ENCODE peak calls at places on chromosomes 7 and 10, in eight cellular contexts. One of them, this sample, is unnamed.

GRCh38 chr7:41567350-41568114 is 135.4 kb downstream of the INHBA start:
- DNase-seq in ELR: peak
- DNase-seq in stimulated activated CD8-positive, alpha-beta memory T cell treated with anti-CD3 and anti-CD28 coated beads, Interleukin-7, amount 100 ng/mL, for 1 hour: no peak
- DNase-seq in GM04504: no peak
- DNase-seq in upper lobe of left lung: no peak
- DNase-seq in upper lobe of right lung: no peak
- DNase-seq in neuronal stem cell: no peak
- DNase-seq in T-helper 17 cell: no peak
- DNase-seq in this sample: no peak

GRCh38 chr10:87842776-87843497 is 20.4 kb downstream of the KLLN start:
- DNase-seq in ELR: no peak
- DNase-seq in upper lobe of right lung: no peak
- DNase-seq in T-helper 17 cell: no peak
- DNase-seq in neuronal stem cell: no peak
- DNase-seq in GM04504: no peak
- DNase-seq in stimulated activated CD8-positive, alpha-beta memory T cell treated with anti-CD3 and anti-CD28 coated beads, Interleukin-7, amount 100 ng/mL, for 1 hour: no peak
- DNase-seq in upper lobe of left lung: no peak
- DNase-seq in this sample: no peak

GRCh38 chr7:46678421-46678820 is 757.3 kb upstream of the IGFBP3 start:
- DNase-seq in neuronal stem cell: no peak
- DNase-seq in upper lobe of right lung: no peak
- DNase-seq in T-helper 17 cell: no peak
- DNase-seq in ELR: no peak
- DNase-seq in stimulated activated CD8-positive, alpha-beta memory T cell treated with anti-CD3 and anti-CD28 coated beads, Interleukin-7, amount 100 ng/mL, for 1 hour: no peak
- DNase-seq in upper lobe of left lung: no peak
- DNase-seq in GM04504: no peak
- DNase-seq in this sample: no peak

GRCh38 chr10:92695679-92696605 is 6.2 kb downstream of the HHEX start:
- DNase-seq in neuronal stem cell: peak
- DNase-seq in upper lobe of left lung: peak
- DNase-seq in T-helper 17 cell: no peak
- DNase-seq in GM04504: no peak
- DNase-seq in ELR: peak
- DNase-seq in upper lobe of right lung: no peak
- DNase-seq in stimulated activated CD8-positive, alpha-beta memory T cell treated with anti-CD3 and anti-CD28 coated beads, Interleukin-7, amount 100 ng/mL, for 1 hour: no peak
- DNase-seq in this sample: no peak

GRCh38 chr7:134724606-134725005 is 54.8 kb upstream of the CALD1 start:
- DNase-seq in T-helper 17 cell: no peak
- DNase-seq in neuronal stem cell: no peak
- DNase-seq in ELR: peak
- DNase-seq in GM04504: no peak
- DNase-seq in upper lobe of left lung: no peak
- DNase-seq in stimulated activated CD8-positive, alpha-beta memory T cell treated with anti-CD3 and anti-CD28 coated beads, Interleukin-7, amount 100 ng/mL, for 1 hour: no peak
- DNase-seq in upper lobe of right lung: no peak
- DNase-seq in this sample: no peak

GRCh38 chr10:91198781-91199180 is 21.7 kb upstream of the PCGF5 start:
- DNase-seq in T-helper 17 cell: no peak
- DNase-seq in neuronal stem cell: no peak
- DNase-seq in upper lobe of left lung: no peak
- DNase-seq in stimulated activated CD8-positive, alpha-beta memory T cell treated with anti-CD3 and anti-CD28 coated beads, Interleukin-7, amount 100 ng/mL, for 1 hour: no peak
- DNase-seq in GM04504: peak
- DNase-seq in ELR: peak
- DNase-seq in upper lobe of right lung: no peak
- DNase-seq in this sample: no peak

GRCh38 chr10:68106656-68107055 is 2.6 kb upstream of the MYPN start:
- DNase-seq in upper lobe of left lung: no peak
- DNase-seq in neuronal stem cell: no peak
- DNase-seq in GM04504: peak
- DNase-seq in T-helper 17 cell: no peak
- DNase-seq in stimulated activated CD8-positive, alpha-beta memory T cell treated with anti-CD3 and anti-CD28 coated beads, Interleukin-7, amount 100 ng/mL, for 1 hour: no peak
- DNase-seq in upper lobe of right lung: no peak
- DNase-seq in ELR: peak
- DNase-seq in this sample: no peak

GRCh38 chr7:41403291-41403690 is 299.6 kb downstream of the INHBA start:
- DNase-seq in neuronal stem cell: peak
- DNase-seq in GM04504: no peak
- DNase-seq in upper lobe of right lung: no peak
- DNase-seq in T-helper 17 cell: no peak
- DNase-seq in upper lobe of left lung: no peak
- DNase-seq in ELR: peak
- DNase-seq in stimulated activated CD8-positive, alpha-beta memory T cell treated with anti-CD3 and anti-CD28 coated beads, Interleukin-7, amount 100 ng/mL, for 1 hour: no peak
- DNase-seq in this sample: no peak

GRCh38 chr10:101613646-101614045 is 25.5 kb downstream of the DPCD start:
- DNase-seq in neuronal stem cell: no peak
- DNase-seq in ELR: no peak
- DNase-seq in upper lobe of right lung: no peak
- DNase-seq in GM04504: no peak
- DNase-seq in upper lobe of left lung: no peak
- DNase-seq in stimulated activated CD8-positive, alpha-beta memory T cell treated with anti-CD3 and anti-CD28 coated beads, Interleukin-7, amount 100 ng/mL, for 1 hour: no peak
- DNase-seq in T-helper 17 cell: no peak
- DNase-seq in this sample: no peak

GRCh38 chr10:29253096-29254029 is 35.5 kb upstream of the LYZL1 start:
- DNase-seq in GM04504: no peak
- DNase-seq in upper lobe of left lung: no peak
- DNase-seq in neuronal stem cell: no peak
- DNase-seq in stimulated activated CD8-positive, alpha-beta memory T cell treated with anti-CD3 and anti-CD28 coated beads, Interleukin-7, amount 100 ng/mL, for 1 hour: no peak
- DNase-seq in ELR: no peak
- DNase-seq in T-helper 17 cell: no peak
- DNase-seq in upper lobe of right lung: no peak
- DNase-seq in this sample: no peak

GRCh38 chr10:129440247-129440646 is 26.8 kb upstream of the MGMT start:
- DNase-seq in stimulated activated CD8-positive, alpha-beta memory T cell treated with anti-CD3 and anti-CD28 coated beads, Interleukin-7, amount 100 ng/mL, for 1 hour: no peak
- DNase-seq in neuronal stem cell: no peak
- DNase-seq in T-helper 17 cell: no peak
- DNase-seq in GM04504: no peak
- DNase-seq in ELR: no peak
- DNase-seq in upper lobe of left lung: no peak
- DNase-seq in upper lobe of right lung: no peak
- DNase-seq in this sample: no peak

GRCh38 chr7:50610521-50611277 is 45.5 kb upstream of the DDC start:
- DNase-seq in neuronal stem cell: no peak
- DNase-seq in upper lobe of left lung: no peak
- DNase-seq in upper lobe of right lung: no peak
- DNase-seq in stimulated activated CD8-positive, alpha-beta memory T cell treated with anti-CD3 and anti-CD28 coated beads, Interleukin-7, amount 100 ng/mL, for 1 hour: no peak
- DNase-seq in ELR: peak
- DNase-seq in T-helper 17 cell: peak
- DNase-seq in GM04504: peak
- DNase-seq in this sample: no peak

GRCh38 chr10:48247680-48248079 is 26.8 kb downstream of the FRMPD2 start:
- DNase-seq in GM04504: no peak
- DNase-seq in T-helper 17 cell: no peak
- DNase-seq in ELR: peak
- DNase-seq in stimulated activated CD8-positive, alpha-beta memory T cell treated with anti-CD3 and anti-CD28 coated beads, Interleukin-7, amount 100 ng/mL, for 1 hour: no peak
- DNase-seq in upper lobe of left lung: no peak
- DNase-seq in neuronal stem cell: no peak
- DNase-seq in upper lobe of right lung: no peak
- DNase-seq in this sample: no peak

GRCh38 chr10:115844592-115844991 is 428.4 kb downstream of the GFRA1 start:
- DNase-seq in GM04504: no peak
- DNase-seq in upper lobe of left lung: no peak
- DNase-seq in ELR: no peak
- DNase-seq in neuronal stem cell: no peak
- DNase-seq in T-helper 17 cell: no peak
- DNase-seq in upper lobe of right lung: no peak
- DNase-seq in stimulated activated CD8-positive, alpha-beta memory T cell treated with anti-CD3 and anti-CD28 coated beads, Interleukin-7, amount 100 ng/mL, for 1 hour: no peak
- DNase-seq in this sample: no peak

GRCh38 chr7:126449621-126450268 is 803.0 kb downstream of the GRM8 start:
- DNase-seq in ELR: no peak
- DNase-seq in upper lobe of right lung: no peak
- DNase-seq in T-helper 17 cell: no peak
- DNase-seq in neuronal stem cell: no peak
- DNase-seq in stimulated activated CD8-positive, alpha-beta memory T cell treated with anti-CD3 and anti-CD28 coated beads, Interleukin-7, amount 100 ng/mL, for 1 hour: no peak
- DNase-seq in GM04504: no peak
- DNase-seq in upper lobe of left lung: no peak
- DNase-seq in this sample: no peak

GRCh38 chr7:91517408-91517807 is 253.2 kb downstream of the FZD1 start:
- DNase-seq in stimulated activated CD8-positive, alpha-beta memory T cell treated with anti-CD3 and anti-CD28 coated beads, Interleukin-7, amount 100 ng/mL, for 1 hour: no peak
- DNase-seq in neuronal stem cell: no peak
- DNase-seq in GM04504: no peak
- DNase-seq in ELR: no peak
- DNase-seq in T-helper 17 cell: no peak
- DNase-seq in upper lobe of right lung: no peak
- DNase-seq in upper lobe of left lung: no peak
- DNase-seq in this sample: no peak

GRCh38 chr7:88692493-88692892 is 67.0 kb upstream of the ZNF804B start:
- DNase-seq in ELR: no peak
- DNase-seq in upper lobe of right lung: no peak
- DNase-seq in stimulated activated CD8-positive, alpha-beta memory T cell treated with anti-CD3 and anti-CD28 coated beads, Interleukin-7, amount 100 ng/mL, for 1 hour: no peak
- DNase-seq in T-helper 17 cell: no peak
- DNase-seq in neuronal stem cell: no peak
- DNase-seq in GM04504: no peak
- DNase-seq in upper lobe of left lung: no peak
- DNase-seq in this sample: no peak

GRCh38 chr7:80244206-80244956 is 109.8 kb downstream of the GNAI1 start:
- DNase-seq in upper lobe of left lung: no peak
- DNase-seq in stimulated activated CD8-positive, alpha-beta memory T cell treated with anti-CD3 and anti-CD28 coated beads, Interleukin-7, amount 100 ng/mL, for 1 hour: no peak
- DNase-seq in GM04504: no peak
- DNase-seq in T-helper 17 cell: no peak
- DNase-seq in ELR: no peak
- DNase-seq in upper lobe of right lung: no peak
- DNase-seq in neuronal stem cell: no peak
- DNase-seq in this sample: no peak

GRCh38 chr7:23615331-23615730 is 18.1 kb downstream of the CCDC126 start:
- DNase-seq in T-helper 17 cell: no peak
- DNase-seq in upper lobe of left lung: no peak
- DNase-seq in upper lobe of right lung: no peak
- DNase-seq in stimulated activated CD8-positive, alpha-beta memory T cell treated with anti-CD3 and anti-CD28 coated beads, Interleukin-7, amount 100 ng/mL, for 1 hour: no peak
- DNase-seq in GM04504: no peak
- DNase-seq in neuronal stem cell: no peak
- DNase-seq in ELR: no peak
- DNase-seq in this sample: no peak

GRCh38 chr10:104622598-104623209 is 18.4 kb upstream of the SORCS3 start:
- DNase-seq in upper lobe of left lung: no peak
- DNase-seq in GM04504: no peak
- DNase-seq in upper lobe of right lung: no peak
- DNase-seq in T-helper 17 cell: no peak
- DNase-seq in stimulated activated CD8-positive, alpha-beta memory T cell treated with anti-CD3 and anti-CD28 coated beads, Interleukin-7, amount 100 ng/mL, for 1 hour: no peak
- DNase-seq in neuronal stem cell: peak
- DNase-seq in ELR: peak
- DNase-seq in this sample: no peak

GRCh38 chr7:118195837-118196474 is 12.0 kb downstream of the LSM8 start:
- DNase-seq in neuronal stem cell: peak
- DNase-seq in GM04504: no peak
- DNase-seq in upper lobe of left lung: no peak
- DNase-seq in stimulated activated CD8-positive, alpha-beta memory T cell treated with anti-CD3 and anti-CD28 coated beads, Interleukin-7, amount 100 ng/mL, for 1 hour: no peak
- DNase-seq in ELR: peak
- DNase-seq in T-helper 17 cell: no peak
- DNase-seq in upper lobe of right lung: no peak
- DNase-seq in this sample: peak

GRCh38 chr7:70271617-70272081 is 673.4 kb downstream of the AUTS2 start:
- DNase-seq in ELR: no peak
- DNase-seq in stimulated activated CD8-positive, alpha-beta memory T cell treated with anti-CD3 and anti-CD28 coated beads, Interleukin-7, amount 100 ng/mL, for 1 hour: no peak
- DNase-seq in upper lobe of right lung: no peak
- DNase-seq in neuronal stem cell: no peak
- DNase-seq in T-helper 17 cell: no peak
- DNase-seq in GM04504: peak
- DNase-seq in upper lobe of left lung: no peak
- DNase-seq in this sample: no peak

GRCh38 chr7:12620371-12620770 is 49.9 kb downstream of the SCIN start:
- DNase-seq in T-helper 17 cell: no peak
- DNase-seq in stimulated activated CD8-positive, alpha-beta memory T cell treated with anti-CD3 and anti-CD28 coated beads, Interleukin-7, amount 100 ng/mL, for 1 hour: no peak
- DNase-seq in GM04504: no peak
- DNase-seq in neuronal stem cell: no peak
- DNase-seq in upper lobe of right lung: no peak
- DNase-seq in upper lobe of left lung: no peak
- DNase-seq in ELR: peak
- DNase-seq in this sample: no peak

GRCh38 chr7:27145167-27145883 is 1.8 kb upstream of the HOXA5 start:
- DNase-seq in GM04504: no peak
- DNase-seq in stimulated activated CD8-positive, alpha-beta memory T cell treated with anti-CD3 and anti-CD28 coated beads, Interleukin-7, amount 100 ng/mL, for 1 hour: no peak
- DNase-seq in neuronal stem cell: no peak
- DNase-seq in T-helper 17 cell: no peak
- DNase-seq in ELR: no peak
- DNase-seq in upper lobe of right lung: no peak
- DNase-seq in upper lobe of left lung: peak
- DNase-seq in this sample: no peak

GRCh38 chr7:36599645-36600313 is 124.5 kb downstream of the AOAH start:
- DNase-seq in upper lobe of right lung: no peak
- DNase-seq in stimulated activated CD8-positive, alpha-beta memory T cell treated with anti-CD3 and anti-CD28 coated beads, Interleukin-7, amount 100 ng/mL, for 1 hour: no peak
- DNase-seq in ELR: no peak
- DNase-seq in neuronal stem cell: no peak
- DNase-seq in upper lobe of left lung: no peak
- DNase-seq in T-helper 17 cell: no peak
- DNase-seq in GM04504: no peak
- DNase-seq in this sample: no peak

GRCh38 chr10:119206603-119207366 is 586 bp upstream of the GRK5 start:
- DNase-seq in ELR: peak
- DNase-seq in T-helper 17 cell: peak
- DNase-seq in upper lobe of left lung: peak
- DNase-seq in upper lobe of right lung: peak
- DNase-seq in neuronal stem cell: peak
- DNase-seq in GM04504: no peak
- DNase-seq in stimulated activated CD8-positive, alpha-beta memory T cell treated with anti-CD3 and anti-CD28 coated beads, Interleukin-7, amount 100 ng/mL, for 1 hour: peak
- DNase-seq in this sample: peak

GRCh38 chr10:78754269-78755074 is 314.3 kb upstream of the ZMIZ1 start:
- DNase-seq in stimulated activated CD8-positive, alpha-beta memory T cell treated with anti-CD3 and anti-CD28 coated beads, Interleukin-7, amount 100 ng/mL, for 1 hour: no peak
- DNase-seq in ELR: peak
- DNase-seq in GM04504: no peak
- DNase-seq in neuronal stem cell: no peak
- DNase-seq in T-helper 17 cell: no peak
- DNase-seq in upper lobe of right lung: no peak
- DNase-seq in upper lobe of left lung: no peak
- DNase-seq in this sample: no peak

GRCh38 chr10:124645496-124646095 is 98.6 kb downstream of the FAM53B start:
- DNase-seq in neuronal stem cell: no peak
- DNase-seq in upper lobe of right lung: no peak
- DNase-seq in stimulated activated CD8-positive, alpha-beta memory T cell treated with anti-CD3 and anti-CD28 coated beads, Interleukin-7, amount 100 ng/mL, for 1 hour: no peak
- DNase-seq in ELR: no peak
- DNase-seq in upper lobe of left lung: no peak
- DNase-seq in T-helper 17 cell: no peak
- DNase-seq in GM04504: no peak
- DNase-seq in this sample: no peak

GRCh38 chr10:14060320-14061070 is 270.2 kb downstream of the FRMD4A start:
- DNase-seq in neuronal stem cell: no peak
- DNase-seq in upper lobe of right lung: no peak
- DNase-seq in stimulated activated CD8-positive, alpha-beta memory T cell treated with anti-CD3 and anti-CD28 coated beads, Interleukin-7, amount 100 ng/mL, for 1 hour: no peak
- DNase-seq in GM04504: no peak
- DNase-seq in ELR: no peak
- DNase-seq in upper lobe of left lung: no peak
- DNase-seq in T-helper 17 cell: no peak
- DNase-seq in this sample: no peak

GRCh38 chr7:91636129-91636724 is 244.3 kb downstream of the MTERF1 start:
- DNase-seq in upper lobe of left lung: no peak
- DNase-seq in ELR: peak
- DNase-seq in neuronal stem cell: peak
- DNase-seq in stimulated activated CD8-positive, alpha-beta memory T cell treated with anti-CD3 and anti-CD28 coated beads, Interleukin-7, amount 100 ng/mL, for 1 hour: no peak
- DNase-seq in GM04504: no peak
- DNase-seq in upper lobe of right lung: no peak
- DNase-seq in T-helper 17 cell: no peak
- DNase-seq in this sample: no peak

GRCh38 chr7:151028948-151029501 is 775 bp downstream of the ABCB8 start:
- DNase-seq in upper lobe of left lung: no peak
- DNase-seq in neuronal stem cell: no peak
- DNase-seq in T-helper 17 cell: no peak
- DNase-seq in ELR: no peak
- DNase-seq in GM04504: no peak
- DNase-seq in upper lobe of right lung: no peak
- DNase-seq in stimulated activated CD8-positive, alpha-beta memory T cell treated with anti-CD3 and anti-CD28 coated beads, Interleukin-7, amount 100 ng/mL, for 1 hour: no peak
- DNase-seq in this sample: no peak

GRCh38 chr7:45171946-45172345 is 14.4 kb downstream of the RAMP3 start:
- DNase-seq in stimulated activated CD8-positive, alpha-beta memory T cell treated with anti-CD3 and anti-CD28 coated beads, Interleukin-7, amount 100 ng/mL, for 1 hour: no peak
- DNase-seq in ELR: no peak
- DNase-seq in upper lobe of right lung: peak
- DNase-seq in T-helper 17 cell: no peak
- DNase-seq in GM04504: no peak
- DNase-seq in neuronal stem cell: no peak
- DNase-seq in upper lobe of left lung: no peak
- DNase-seq in this sample: no peak

GRCh38 chr10:90912854-90913479 is 7.9 kb downstream of the ANKRD1 start:
- DNase-seq in neuronal stem cell: no peak
- DNase-seq in upper lobe of right lung: no peak
- DNase-seq in GM04504: no peak
- DNase-seq in stimulated activated CD8-positive, alpha-beta memory T cell treated with anti-CD3 and anti-CD28 coated beads, Interleukin-7, amount 100 ng/mL, for 1 hour: no peak
- DNase-seq in T-helper 17 cell: no peak
- DNase-seq in upper lobe of left lung: no peak
- DNase-seq in ELR: no peak
- DNase-seq in this sample: no peak

GRCh38 chr10:69953851-69954250 is 98.8 kb upstream of the MACROH2A2 start:
- DNase-seq in upper lobe of right lung: peak
- DNase-seq in neuronal stem cell: no peak
- DNase-seq in GM04504: no peak
- DNase-seq in upper lobe of left lung: no peak
- DNase-seq in stimulated activated CD8-positive, alpha-beta memory T cell treated with anti-CD3 and anti-CD28 coated beads, Interleukin-7, amount 100 ng/mL, for 1 hour: no peak
- DNase-seq in T-helper 17 cell: no peak
- DNase-seq in ELR: no peak
- DNase-seq in this sample: no peak